ENCODE peak calls at places on chromosomes 11 and 22, in five cellular contexts. R is GM13977, Z is fibroblast of mammary gland, I is gastrocnemius medialis, O is mucosa of descending colon. K is an unnamed sample.

GRCh38 chr11:61756452-61757212 is 4.2 kb downstream of the MYRF start:
- DNase-seq in R (peak), Z (peak), I (no peak), O (peak), K (peak)

GRCh38 chr22:30208631-30209603 is 37.6 kb downstream of the LIF start:
- DNase-seq in R (peak), Z (peak), I (peak), O (no peak), K (peak)

GRCh38 chr22:40511604-40512003 is 124.9 kb downstream of the MRTFA start:
- DNase-seq in R (no peak), Z (peak), I (peak), O (no peak), K (no peak)

GRCh38 chr22:45535400-45535799 is 32.7 kb downstream of the FBLN1 start:
- DNase-seq in R (no peak), Z (no peak), I (no peak), O (no peak), K (no peak)

GRCh38 chr11:11743216-11743615 is 98.6 kb upstream of the USP47 start:
- DNase-seq in R (no peak), Z (no peak), I (no peak), O (no peak), K (no peak)

GRCh38 chr22:46894081-46894671 is 131.7 kb downstream of the TBC1D22A start:
- DNase-seq in R (no peak), Z (peak), I (no peak), O (no peak), K (no peak)

GRCh38 chr22:28000361-28000760 is 81.3 kb upstream of the PITPNB start:
- DNase-seq in R (no peak), Z (no peak), I (no peak), O (no peak), K (no peak)

GRCh38 chr22:41359376-41359775 is 22.4 kb upstream of the TEF start:
- DNase-seq in R (no peak), Z (no peak), I (no peak), O (no peak), K (no peak)

GRCh38 chr11:73990727-73991126 is 8.1 kb upstream of the UCP2 start:
- DNase-seq in R (no peak), Z (no peak), I (no peak), O (no peak), K (no peak)

GRCh38 chr11:6757373-6757967 is 14.3 kb downstream of the OR2AG2 start:
- DNase-seq in R (peak), Z (peak), I (no peak), O (peak), K (peak)

GRCh38 chr11:22583963-22584492 is 41.6 kb downstream of the FANCF start:
- DNase-seq in R (no peak), Z (no peak), I (no peak), O (no peak), K (no peak)

GRCh38 chr11:130070109-130070828 is 575 bp downstream of the APLP2 start:
- DNase-seq in R (peak), Z (no peak), I (no peak), O (peak), K (peak)